ENCODE peak calls at places on chromosomes 12 and 14, in six cellular contexts. One of them, this sample, is unnamed.

GRCh38 chr14:95235351-95235750 is 78.0 kb upstream of the DICER1 start:
- DNase-seq in IMR-90: no peak
- DNase-seq in mesendoderm: no peak
- DNase-seq in H9: no peak
- DNase-seq in mesenchymal stem cell: no peak
- DNase-seq in neuronal stem cell: no peak
- DNase-seq in this sample: no peak

GRCh38 chr14:68512088-68512487 is 280.8 kb downstream of the ZFP36L1 start:
- DNase-seq in mesendoderm: no peak
- DNase-seq in IMR-90: peak; percentile 72
- DNase-seq in H9: no peak
- DNase-seq in mesenchymal stem cell: peak; percentile 28
- DNase-seq in neuronal stem cell: no peak
- DNase-seq in this sample: no peak

GRCh38 chr12:54356951-54357356 is 7.3 kb downstream of the GPR84 start:
- DNase-seq in H9: peak; percentile 57
- DNase-seq in neuronal stem cell: no peak
- DNase-seq in mesendoderm: peak; percentile 60
- DNase-seq in IMR-90: no peak
- DNase-seq in mesenchymal stem cell: peak; percentile 48
- DNase-seq in this sample: no peak

GRCh38 chr12:42666671-42667243 is 77.2 kb upstream of the PRICKLE1 start:
- DNase-seq in H9: peak; percentile 56
- DNase-seq in neuronal stem cell: peak; percentile 9
- DNase-seq in mesenchymal stem cell: peak; percentile 71
- DNase-seq in mesendoderm: no peak
- DNase-seq in IMR-90: peak; percentile 81
- DNase-seq in this sample: no peak

GRCh38 chr14:71602524-71602923 is 329.7 kb upstream of the RGS6 start:
- DNase-seq in mesenchymal stem cell: no peak
- DNase-seq in neuronal stem cell: no peak
- DNase-seq in IMR-90: no peak
- DNase-seq in mesendoderm: no peak
- DNase-seq in H9: no peak
- DNase-seq in this sample: no peak

GRCh38 chr12:108731866-108732461 is 646 bp upstream of the CORO1C start:
- DNase-seq in neuronal stem cell: peak; percentile 99
- DNase-seq in mesendoderm: peak; percentile 99
- DNase-seq in mesenchymal stem cell: peak; percentile 97
- DNase-seq in H9: peak; percentile 99
- DNase-seq in IMR-90: peak; percentile 97
- DNase-seq in this sample: peak; percentile 98

GRCh38 chr12:63802012-63802608 is 22.4 kb downstream of the RXYLT1 start:
- DNase-seq in neuronal stem cell: no peak
- DNase-seq in H9: no peak
- DNase-seq in IMR-90: peak; percentile 25
- DNase-seq in mesenchymal stem cell: peak; percentile 28
- DNase-seq in mesendoderm: peak; percentile 24
- DNase-seq in this sample: peak; percentile 67

GRCh38 chr12:111256629-111257434 is 112.1 kb downstream of the PHETA1 start:
- DNase-seq in IMR-90: no peak
- DNase-seq in mesendoderm: no peak
- DNase-seq in mesenchymal stem cell: no peak
- DNase-seq in neuronal stem cell: no peak
- DNase-seq in H9: no peak
- DNase-seq in this sample: no peak

GRCh38 chr12:27333311-27334009 is 824 bp downstream of the BMAL2 start:
- DNase-seq in mesenchymal stem cell: peak; percentile 47
- DNase-seq in IMR-90: no peak
- DNase-seq in mesendoderm: no peak
- DNase-seq in neuronal stem cell: peak; percentile 9
- DNase-seq in H9: peak; percentile 56
- DNase-seq in this sample: peak; percentile 80

GRCh38 chr14:61514927-61515326 is 180.4 kb upstream of the HIF1A start:
- DNase-seq in mesenchymal stem cell: no peak
- DNase-seq in IMR-90: no peak
- DNase-seq in H9: no peak
- DNase-seq in mesendoderm: no peak
- DNase-seq in neuronal stem cell: no peak
- DNase-seq in this sample: no peak

GRCh38 chr14:85934886-85935254 is 404.9 kb downstream of the FLRT2 start:
- DNase-seq in mesendoderm: no peak
- DNase-seq in mesenchymal stem cell: no peak
- DNase-seq in H9: no peak
- DNase-seq in IMR-90: no peak
- DNase-seq in neuronal stem cell: no peak
- DNase-seq in this sample: no peak

GRCh38 chr12:72241552-72241951 is 30.6 kb upstream of the TRHDE start:
- DNase-seq in mesendoderm: no peak
- DNase-seq in mesenchymal stem cell: no peak
- DNase-seq in neuronal stem cell: no peak
- DNase-seq in IMR-90: no peak
- DNase-seq in H9: no peak
- DNase-seq in this sample: no peak

GRCh38 chr14:52131640-52132320 is 62.9 kb upstream of the NID2 start:
- DNase-seq in mesenchymal stem cell: peak; percentile 93
- DNase-seq in mesendoderm: peak; percentile 92
- DNase-seq in H9: peak; percentile 86
- DNase-seq in IMR-90: peak; percentile 96
- DNase-seq in neuronal stem cell: peak; percentile 69
- DNase-seq in this sample: peak; percentile 67

GRCh38 chr12:49342914-49343731 is 3.6 kb upstream of the DNAJC22 start:
- DNase-seq in neuronal stem cell: no peak
- DNase-seq in mesendoderm: peak; percentile 47
- DNase-seq in H9: peak; percentile 57
- DNase-seq in IMR-90: no peak
- DNase-seq in mesenchymal stem cell: no peak
- DNase-seq in this sample: no peak

GRCh38 chr12:1474059-1474537 is 120.3 kb downstream of the FBXL14 start:
- DNase-seq in H9: no peak
- DNase-seq in mesendoderm: peak; percentile 19
- DNase-seq in IMR-90: peak; percentile 99
- DNase-seq in neuronal stem cell: peak; percentile 21
- DNase-seq in mesenchymal stem cell: peak; percentile 97
- DNase-seq in this sample: peak; percentile 37

GRCh38 chr14:92993302-92993701 is 70.4 kb downstream of the CHGA start:
- DNase-seq in IMR-90: no peak
- DNase-seq in mesendoderm: no peak
- DNase-seq in neuronal stem cell: no peak
- DNase-seq in H9: no peak
- DNase-seq in mesenchymal stem cell: no peak
- DNase-seq in this sample: no peak

GRCh38 chr14:70855486-70855885 is 46.2 kb upstream of the MAP3K9 start:
- DNase-seq in mesendoderm: peak; percentile 50
- DNase-seq in mesenchymal stem cell: no peak
- DNase-seq in H9: no peak
- DNase-seq in neuronal stem cell: no peak
- DNase-seq in IMR-90: no peak
- DNase-seq in this sample: peak; percentile 64

GRCh38 chr12:30719060-30719459 is 23.4 kb upstream of the IPO8 start:
- DNase-seq in IMR-90: peak; percentile 85
- DNase-seq in H9: no peak
- DNase-seq in neuronal stem cell: no peak
- DNase-seq in mesendoderm: peak; percentile 69
- DNase-seq in mesenchymal stem cell: peak; percentile 67
- DNase-seq in this sample: peak; percentile 1

GRCh38 chr14:51056431-51056830 is 38.5 kb downstream of the TRIM9 start:
- DNase-seq in neuronal stem cell: no peak
- DNase-seq in H9: no peak
- DNase-seq in IMR-90: no peak
- DNase-seq in mesenchymal stem cell: no peak
- DNase-seq in mesendoderm: no peak
- DNase-seq in this sample: no peak

GRCh38 chr12:57368349-57369095 is 62.3 kb downstream of the R3HDM2 start:
- DNase-seq in mesenchymal stem cell: peak; percentile 86
- DNase-seq in mesendoderm: peak; percentile 42
- DNase-seq in IMR-90: peak; percentile 4
- DNase-seq in neuronal stem cell: no peak
- DNase-seq in H9: no peak
- DNase-seq in this sample: peak; percentile 2

GRCh38 chr12:57756406-57757341 is 1.8 kb downstream of the MARCHF9 start:
- DNase-seq in mesenchymal stem cell: peak; percentile 68
- DNase-seq in mesendoderm: peak; percentile 75
- DNase-seq in H9: peak; percentile 89
- DNase-seq in IMR-90: no peak
- DNase-seq in neuronal stem cell: no peak
- DNase-seq in this sample: peak; percentile 71

GRCh38 chr12:105487961-105488360 is 157.5 kb downstream of the C12orf75 start:
- DNase-seq in IMR-90: no peak
- DNase-seq in mesendoderm: no peak
- DNase-seq in mesenchymal stem cell: no peak
- DNase-seq in H9: no peak
- DNase-seq in neuronal stem cell: no peak
- DNase-seq in this sample: peak; percentile 11

GRCh38 chr12:105493091-105493615 is 162.7 kb downstream of the C12orf75 start:
- DNase-seq in mesendoderm: no peak
- DNase-seq in mesenchymal stem cell: no peak
- DNase-seq in neuronal stem cell: no peak
- DNase-seq in IMR-90: no peak
- DNase-seq in H9: no peak
- DNase-seq in this sample: peak; percentile 31

DNA sequence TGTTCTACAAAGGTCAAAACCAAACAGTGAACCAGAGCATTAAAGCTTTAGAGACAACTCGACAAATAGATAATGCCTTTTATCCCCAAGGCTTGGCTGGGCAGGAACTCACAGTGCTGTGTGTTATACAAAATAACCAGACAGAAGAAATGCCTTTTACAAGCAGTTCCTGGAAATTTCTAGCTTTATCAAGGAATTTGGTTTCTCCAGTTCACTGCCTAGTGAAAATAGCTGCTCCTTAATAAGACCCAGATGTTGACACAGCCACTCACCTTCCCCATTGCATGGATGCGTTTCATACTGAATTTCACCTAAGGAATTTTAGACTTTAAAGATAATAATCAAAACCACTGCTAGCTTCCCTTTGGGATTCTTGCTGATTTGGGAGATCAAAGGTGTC is 162.1 kb downstream of the C12orf75 start:
- DNase-seq in mesenchymal stem cell: no peak
- DNase-seq in mesendoderm: no peak
- DNase-seq in H9: no peak
- DNase-seq in IMR-90: peak; percentile 43
- DNase-seq in neuronal stem cell: no peak
- DNase-seq in this sample: peak; percentile 95
- H2BK5ac ChIP-seq in mesenchymal stem cell: no peak overlapping the region
- H2BK5ac ChIP-seq in mesendoderm: no peak overlapping the region
- H2BK5ac ChIP-seq in H9: no peak overlapping the region
- H2BK5ac ChIP-seq in IMR-90: no peak overlapping the region
- H2BK5ac ChIP-seq in neuronal stem cell: no peak overlapping the region
- H2BK5ac ChIP-seq in this sample: peak overlapping the region; percentile 70

DNA sequence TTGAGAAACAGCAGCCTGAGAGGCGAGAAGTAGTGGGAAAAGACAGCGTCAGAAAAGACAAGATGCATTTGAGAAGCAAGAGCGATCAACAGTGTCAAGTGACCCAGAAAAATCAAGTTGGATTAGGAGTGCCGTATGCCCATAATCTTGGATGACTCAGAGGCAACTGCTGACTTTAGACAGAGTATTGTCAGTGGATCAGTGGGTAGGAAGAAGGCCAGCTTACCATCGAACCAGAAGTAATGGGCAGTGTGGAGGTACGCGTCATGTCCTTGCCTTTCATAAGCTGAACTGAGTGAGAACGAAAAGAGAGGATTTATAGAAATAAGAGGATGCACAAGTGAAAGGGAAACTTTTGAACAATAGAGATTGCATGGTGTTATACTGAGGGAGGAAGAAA is 151.0 kb upstream of the NAV3 start:
- DNase-seq in neuronal stem cell: peak; percentile 8
- DNase-seq in H9: no peak
- DNase-seq in IMR-90: no peak
- DNase-seq in mesenchymal stem cell: no peak
- DNase-seq in mesendoderm: no peak
- DNase-seq in this sample: no peak
- H2AK5ac ChIP-seq in neuronal stem cell: no peak overlapping the region
- H2AK5ac ChIP-seq in H9: no peak overlapping the region
- H2AK5ac ChIP-seq in IMR-90: no peak overlapping the region
- H2AK5ac ChIP-seq in mesenchymal stem cell: no peak overlapping the region
- H2AK5ac ChIP-seq in mesendoderm: no peak overlapping the region
- H2AK5ac ChIP-seq in this sample: no peak overlapping the region

GRCh38 chr14:54817506-54817905 is 85.1 kb downstream of the GCH1 start:
- DNase-seq in neuronal stem cell: no peak
- DNase-seq in IMR-90: no peak
- DNase-seq in H9: no peak
- DNase-seq in mesendoderm: no peak
- DNase-seq in mesenchymal stem cell: no peak
- DNase-seq in this sample: no peak

GRCh38 chr14:54814076-54814475 is 88.5 kb downstream of the GCH1 start:
- DNase-seq in neuronal stem cell: no peak
- DNase-seq in mesendoderm: peak; percentile 50
- DNase-seq in mesenchymal stem cell: no peak
- DNase-seq in IMR-90: no peak
- DNase-seq in H9: peak; percentile 53
- DNase-seq in this sample: no peak

GRCh38 chr14:54816450-54816849 is 86.2 kb downstream of the GCH1 start:
- DNase-seq in H9: no peak
- DNase-seq in mesendoderm: no peak
- DNase-seq in mesenchymal stem cell: no peak
- DNase-seq in neuronal stem cell: no peak
- DNase-seq in IMR-90: no peak
- DNase-seq in this sample: no peak

GRCh38 chr14:54815016-54815415 is 87.6 kb downstream of the GCH1 start:
- DNase-seq in IMR-90: peak; percentile 20
- DNase-seq in mesendoderm: no peak
- DNase-seq in mesenchymal stem cell: no peak
- DNase-seq in neuronal stem cell: no peak
- DNase-seq in H9: no peak
- DNase-seq in this sample: no peak

GRCh38 chr14:54815531-54815930 is 87.1 kb downstream of the GCH1 start:
- DNase-seq in H9: no peak
- DNase-seq in neuronal stem cell: no peak
- DNase-seq in mesenchymal stem cell: no peak
- DNase-seq in IMR-90: no peak
- DNase-seq in mesendoderm: no peak
- DNase-seq in this sample: no peak
- H2BK5ac ChIP-seq in H9: no peak overlapping the region
- H2BK5ac ChIP-seq in neuronal stem cell: no peak overlapping the region
- H2BK5ac ChIP-seq in mesenchymal stem cell: no peak overlapping the region
- H2BK5ac ChIP-seq in IMR-90: no peak overlapping the region
- H2BK5ac ChIP-seq in mesendoderm: no peak overlapping the region
- H2BK5ac ChIP-seq in this sample: no peak overlapping the region

DNA sequence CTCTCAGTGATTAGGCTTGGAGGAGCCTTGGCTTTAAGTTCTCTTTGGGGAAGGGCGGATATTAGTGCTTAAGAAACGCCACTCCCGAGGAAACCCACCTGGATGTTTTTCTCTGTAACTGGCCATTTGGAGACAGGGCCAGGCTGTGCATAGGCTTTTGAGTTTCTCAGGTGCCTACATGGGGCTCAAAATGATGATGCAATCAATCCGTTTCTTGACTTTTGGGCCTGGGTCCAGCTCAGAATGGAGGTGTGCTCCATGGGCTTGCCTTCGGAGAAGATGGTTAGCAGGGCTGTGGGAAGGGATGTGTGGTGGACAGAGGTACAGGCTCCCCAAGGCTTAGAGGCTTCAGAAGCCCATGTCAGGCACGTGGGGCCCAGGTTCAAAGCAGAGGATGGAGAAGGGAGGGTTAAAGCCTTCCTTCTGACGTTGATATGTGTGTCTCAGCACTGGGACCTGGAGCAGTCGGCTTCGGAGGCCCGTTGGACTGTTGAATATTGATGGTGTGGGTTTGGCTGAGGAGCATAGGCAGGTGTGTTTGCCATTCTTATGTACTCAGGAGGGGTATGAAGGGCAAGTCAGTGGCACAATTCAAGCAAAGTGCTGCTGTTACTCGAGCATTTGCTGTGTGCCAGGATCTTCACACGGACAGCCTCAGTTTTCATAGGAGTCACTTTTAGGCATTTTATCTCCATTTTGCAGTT is 82.8 kb downstream of the SLC25A47 start:
- DNase-seq in mesenchymal stem cell: no peak
- DNase-seq in H9: no peak
- DNase-seq in neuronal stem cell: no peak
- DNase-seq in IMR-90: no peak
- DNase-seq in mesendoderm: no peak
- DNase-seq in this sample: no peak
- H2AK5ac ChIP-seq in mesenchymal stem cell: peak overlapping the region; percentile 75
- H2AK5ac ChIP-seq in H9: no peak overlapping the region
- H2AK5ac ChIP-seq in neuronal stem cell: peak overlapping the region; percentile 37
- H2AK5ac ChIP-seq in IMR-90: no peak overlapping the region
- H2AK5ac ChIP-seq in mesendoderm: no peak overlapping the region
- H2AK5ac ChIP-seq in this sample: no peak overlapping the region